ENCODE peak calls at places on chromosomes 16 and 17, in six cellular contexts. Y, Q, B, F, G and N are unnamed samples.

GRCh38 chr16:90011196-90011819 is 7.9 kb downstream of the DBNDD1 start:
- DNase-seq in B (no peak), Q (no peak), Y (no peak), F (no peak), G (no peak), N (no peak)

GRCh38 chr17:48102700-48103378 is 1.6 kb upstream of the CBX1 start:
- DNase-seq in Q (peak; percentile 63), B (no peak), Y (no peak), F (peak; percentile 42), G (no peak), N (no peak)

GRCh38 chr17:36544320-36545092 is at the start of gene GGNBP2:
- DNase-seq in Y (peak; percentile 92), G (peak; percentile 91), Q (peak; percentile 94), B (peak; percentile 97), F (peak; percentile 95), N (peak; percentile 91)

GRCh38 chr17:2710075-2710803 is 1.3 kb downstream of the CLUH start:
- DNase-seq in G (no peak), Y (no peak), B (no peak), F (peak; percentile 36), Q (no peak), N (no peak)

GRCh38 chr17:72556944-72557826 is 436.4 kb downstream of the SOX9 start:
- DNase-seq in B (peak; percentile 88), G (peak; percentile 56), F (peak; percentile 74), Q (peak; percentile 83), Y (peak; percentile 57), N (peak; percentile 67)

GRCh38 chr17:74513987-74514631 is 17.2 kb downstream of the CD300LB start:
- DNase-seq in F (peak; percentile 87), G (peak; percentile 50), B (peak; percentile 30), Y (peak; percentile 31), Q (peak; percentile 87), N (peak; percentile 54)

GRCh38 chr17:50151937-50152547 is 1.6 kb upstream of the PPP1R9B start:
- DNase-seq in Q (peak; percentile 96), B (peak; percentile 92), F (peak; percentile 86), Y (peak; percentile 87), G (peak; percentile 90), N (peak; percentile 87)

GRCh38 chr17:19354123-19354522 is 8.4 kb downstream of the B9D1 start:
- DNase-seq in G (peak; percentile 87), Q (peak; percentile 53), B (no peak), F (no peak), Y (peak; percentile 94), N (peak; percentile 64)

GRCh38 chr16:28845173-28846079 is 722 bp downstream of the TUFM start:
- DNase-seq in Y (peak; percentile 12), G (no peak), F (peak; percentile 65), B (peak; percentile 32), Q (peak; percentile 50), N (peak; percentile 68)

GRCh38 chr17:76363107-76363801 is 9.5 kb upstream of the PRPSAP1 start:
- DNase-seq in F (peak; percentile 20), B (no peak), G (no peak), Y (no peak), Q (no peak), N (no peak)

GRCh38 chr16:23952128-23953041 is 116.6 kb downstream of the PRKCB start:
- DNase-seq in F (no peak), Y (peak; percentile 21), Q (no peak), G (no peak), B (peak; percentile 64), N (no peak)

GRCh38 chr17:50201226-50201854 is at the start of gene COL1A1:
- DNase-seq in G (peak; percentile 90), Y (peak; percentile 90), F (no peak), Q (no peak), B (peak; percentile 38), N (no peak)

GRCh38 chr17:80110927-80111701 is 9.7 kb downstream of the GAA start:
- DNase-seq in B (no peak), G (no peak), Y (no peak), F (no peak), Q (no peak), N (no peak)

GRCh38 chr17:80113033-80113484 is 11.7 kb downstream of the GAA start:
- DNase-seq in Q (no peak), G (no peak), F (no peak), Y (no peak), B (no peak), N (no peak)

GRCh38 chr17:80110447-80110812 is 9.0 kb downstream of the GAA start:
- DNase-seq in F (no peak), G (no peak), B (no peak), Y (no peak), Q (no peak), N (no peak)

GRCh38 chr17:80111702-80112470 is 10.5 kb downstream of the GAA start:
- DNase-seq in Q (no peak), Y (no peak), B (no peak), F (peak; percentile 23), G (no peak), N (no peak)

DNA sequence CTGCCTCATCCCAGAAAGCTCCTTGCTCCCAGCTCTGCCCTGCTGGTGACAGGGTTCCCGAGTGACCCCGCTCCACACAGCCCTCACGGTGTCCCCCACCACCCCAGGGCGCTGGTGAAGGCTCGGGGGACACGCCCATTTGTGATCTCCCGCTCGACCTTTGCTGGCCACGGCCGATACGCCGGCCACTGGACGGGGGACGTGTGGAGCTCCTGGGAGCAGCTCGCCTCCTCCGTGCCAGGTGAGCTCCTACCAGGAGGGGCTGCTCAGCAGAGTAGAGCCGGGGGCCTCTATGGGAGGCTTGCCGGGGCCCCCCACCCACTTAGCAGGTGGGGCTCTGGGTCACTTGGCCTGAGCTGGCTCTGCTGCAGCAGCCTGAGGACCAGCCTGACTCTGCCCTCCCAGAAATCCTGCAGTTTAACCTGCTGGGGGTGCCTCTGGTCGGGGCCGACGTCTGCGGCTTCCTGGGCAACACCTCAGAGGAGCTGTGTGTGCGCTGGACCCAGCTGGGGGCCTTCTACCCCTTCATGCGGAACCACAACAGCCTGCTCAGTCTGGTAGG is 11.2 kb downstream of the GAA start:
- DNase-seq in B (no peak), Y (no peak), Q (no peak), G (no peak), F (peak; percentile 38), N (no peak)
- H3K4me2 ChIP-seq in B (no peak overlapping the region), Y (no peak overlapping the region), Q (no peak overlapping the region), G (no peak overlapping the region), F (no peak overlapping the region), N (no peak overlapping the region)

DNA sequence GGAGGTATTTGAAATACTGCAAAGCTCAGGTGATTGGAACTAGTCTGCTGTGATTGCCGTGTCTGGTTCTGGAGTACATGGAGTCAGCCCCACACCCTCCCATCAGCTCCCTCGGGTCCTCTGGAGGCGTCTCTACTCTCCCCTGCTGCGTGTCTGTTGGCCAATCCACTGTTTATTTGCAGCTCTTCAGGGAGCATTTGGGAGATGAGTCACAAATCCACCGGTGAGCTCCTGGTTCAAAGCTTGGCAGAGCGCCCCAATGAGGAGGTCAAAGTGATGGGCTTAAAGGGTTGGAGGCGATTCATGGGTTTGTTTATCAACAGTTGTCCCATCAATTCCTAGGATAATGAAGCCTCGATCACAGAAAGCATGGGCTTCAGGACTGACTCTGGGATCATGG is 14.6 kb downstream of the CALB2 start:
- DNase-seq in G (no peak), F (no peak), Q (peak; percentile 49), B (no peak), Y (peak; percentile 12), N (no peak)
- H3K4me2 ChIP-seq in G (no peak overlapping the region), F (no peak overlapping the region), Q (peak overlapping the region; percentile 55), B (no peak overlapping the region), Y (no peak overlapping the region), N (no peak overlapping the region)

GRCh38 chr16:11597268-11597690 is 10.6 kb upstream of the LITAF start:
- DNase-seq in F (no peak), B (no peak), G (no peak), Q (peak; percentile 39), Y (no peak), N (no peak)

GRCh38 chr16:11599579-11599978 is 12.9 kb upstream of the LITAF start:
- DNase-seq in Q (no peak), F (no peak), B (no peak), G (no peak), Y (no peak), N (no peak)

GRCh38 chr16:11596572-11597226 is 10.0 kb upstream of the LITAF start:
- DNase-seq in Q (no peak), Y (no peak), F (no peak), B (no peak), G (no peak), N (peak; percentile 19)

GRCh38 chr16:11597737-11598136 is 11.0 kb upstream of the LITAF start:
- DNase-seq in F (no peak), G (peak; percentile 53), Y (no peak), Q (no peak), B (no peak), N (no peak)

GRCh38 chr16:11595908-11596504 is 9.3 kb upstream of the LITAF start:
- DNase-seq in B (no peak), Q (no peak), F (no peak), G (no peak), Y (no peak), N (no peak)
- H3K4me2 ChIP-seq in B (no peak overlapping the region), Q (peak overlapping the region; percentile 51), F (no peak overlapping the region), G (no peak overlapping the region), Y (no peak overlapping the region), N (no peak overlapping the region)

GRCh38 chr17:40561294-40561870 is 3.9 kb downstream of the CCR7 start:
- DNase-seq in F (no peak), B (no peak), Y (no peak), Q (no peak), G (no peak), N (no peak)
- H3K4me2 ChIP-seq in F (peak overlapping the region; percentile 83), B (no peak overlapping the region), Y (no peak overlapping the region), Q (peak overlapping the region; percentile 69), G (no peak overlapping the region), N (no peak overlapping the region)

GRCh38 chr16:81578015-81578554 is 133.5 kb downstream of the CMIP start:
- DNase-seq in Q (no peak), Y (no peak), G (no peak), F (no peak), B (no peak), N (no peak)

GRCh38 chr16:81581107-81581506 is 136.5 kb downstream of the CMIP start:
- DNase-seq in B (no peak), F (no peak), G (no peak), Y (no peak), Q (no peak), N (peak; percentile 100)

GRCh38 chr16:81576696-81577095 is 132.1 kb downstream of the CMIP start:
- DNase-seq in G (no peak), F (no peak), Y (no peak), Q (no peak), B (no peak), N (no peak)

GRCh38 chr16:81575834-81576233 is 131.2 kb downstream of the CMIP start:
- DNase-seq in G (no peak), Y (no peak), B (no peak), F (no peak), Q (no peak), N (no peak)

DNA sequence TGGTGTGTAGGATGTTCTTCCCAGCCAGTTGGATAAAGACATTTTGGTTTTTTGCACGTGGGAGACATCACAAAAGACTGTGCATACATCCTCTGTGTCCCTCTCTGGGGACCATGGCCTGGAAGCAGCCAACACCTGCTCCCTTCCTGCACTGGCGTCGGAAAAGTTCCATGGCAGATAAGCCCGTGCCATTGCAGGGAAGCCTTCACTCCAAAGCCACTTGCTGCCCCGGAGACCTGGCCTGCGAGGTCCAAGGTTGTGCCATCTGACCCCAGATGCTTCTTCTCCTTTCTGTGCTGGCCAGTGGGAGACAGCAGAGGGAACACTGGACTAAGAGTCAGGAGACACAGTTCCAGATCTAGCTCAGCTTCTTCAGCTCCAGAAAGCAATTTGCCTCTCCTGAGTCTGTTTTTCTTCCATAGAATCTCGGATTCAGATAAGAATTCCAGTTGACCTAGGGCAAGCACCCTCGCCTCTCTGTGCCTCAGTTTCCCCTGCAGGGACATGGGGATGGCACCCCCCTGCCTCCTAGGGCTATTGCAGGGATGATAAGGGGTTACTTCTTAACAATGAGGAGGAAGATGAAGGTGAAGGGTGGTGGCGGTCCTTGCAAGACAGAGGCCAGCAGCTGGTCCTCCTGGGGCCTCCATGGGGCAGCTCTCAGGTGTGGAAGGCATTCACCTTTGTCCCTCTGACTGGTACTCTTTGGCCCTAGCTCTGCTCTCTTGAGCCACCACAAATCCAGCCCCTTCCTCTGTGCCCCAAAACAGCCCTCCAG is 134.2 kb downstream of the CMIP start:
- DNase-seq in Q (no peak), G (no peak), B (no peak), Y (no peak), F (no peak), N (no peak)
- H3K4me2 ChIP-seq in Q (no peak overlapping the region), G (no peak overlapping the region), B (no peak overlapping the region), Y (no peak overlapping the region), F (no peak overlapping the region), N (no peak overlapping the region)